ENCODE peak calls at places on chromosomes 5 and 9, in eight cellular contexts. One of them, this sample, is unnamed.

GRCh38 chr5:137114529-137114928 is 384.6 kb downstream of the SPOCK1 start:
- DNase-seq in breast epithelium: no peak
- DNase-seq in substantia nigra: no peak
- DNase-seq in CD4-positive, CD25-positive, alpha-beta regulatory T cell: no peak
- DNase-seq in Panc1: no peak
- DNase-seq in keratinocyte: no peak
- DNase-seq in lower lobe of right lung: no peak
- DNase-seq in neuronal stem cell: no peak
- DNase-seq in this sample: peak

GRCh38 chr5:148776780-148777179 is 49.6 kb upstream of the ADRB2 start:
- DNase-seq in breast epithelium: peak
- DNase-seq in substantia nigra: no peak
- DNase-seq in CD4-positive, CD25-positive, alpha-beta regulatory T cell: no peak
- DNase-seq in Panc1: no peak
- DNase-seq in keratinocyte: peak
- DNase-seq in lower lobe of right lung: no peak
- DNase-seq in neuronal stem cell: no peak
- DNase-seq in this sample: peak

GRCh38 chr9:6827370-6827949 is 69.7 kb downstream of the KDM4C start:
- DNase-seq in breast epithelium: no peak
- DNase-seq in substantia nigra: peak
- DNase-seq in CD4-positive, CD25-positive, alpha-beta regulatory T cell: peak
- DNase-seq in Panc1: no peak
- DNase-seq in keratinocyte: no peak
- DNase-seq in lower lobe of right lung: no peak
- DNase-seq in neuronal stem cell: peak
- DNase-seq in this sample: no peak

GRCh38 chr9:93456504-93456903 is 3.1 kb upstream of the FAM120AOS start:
- DNase-seq in breast epithelium: no peak
- DNase-seq in substantia nigra: no peak
- DNase-seq in CD4-positive, CD25-positive, alpha-beta regulatory T cell: no peak
- DNase-seq in Panc1: no peak
- DNase-seq in keratinocyte: no peak
- DNase-seq in lower lobe of right lung: no peak
- DNase-seq in neuronal stem cell: no peak
- DNase-seq in this sample: no peak

GRCh38 chr5:139805545-139805944 is 9.9 kb downstream of the PSD2 start:
- DNase-seq in breast epithelium: no peak
- DNase-seq in substantia nigra: no peak
- DNase-seq in CD4-positive, CD25-positive, alpha-beta regulatory T cell: no peak
- DNase-seq in Panc1: no peak
- DNase-seq in keratinocyte: no peak
- DNase-seq in lower lobe of right lung: no peak
- DNase-seq in neuronal stem cell: no peak
- DNase-seq in this sample: no peak

GRCh38 chr5:131195696-131196095 is 25.0 kb downstream of the LYRM7 start:
- DNase-seq in breast epithelium: no peak
- DNase-seq in substantia nigra: no peak
- DNase-seq in CD4-positive, CD25-positive, alpha-beta regulatory T cell: no peak
- DNase-seq in Panc1: no peak
- DNase-seq in keratinocyte: no peak
- DNase-seq in lower lobe of right lung: no peak
- DNase-seq in neuronal stem cell: no peak
- DNase-seq in this sample: no peak

GRCh38 chr5:101244621-101245020 is 341.5 kb upstream of the ST8SIA4 start:
- DNase-seq in breast epithelium: no peak
- DNase-seq in substantia nigra: no peak
- DNase-seq in CD4-positive, CD25-positive, alpha-beta regulatory T cell: no peak
- DNase-seq in Panc1: no peak
- DNase-seq in keratinocyte: no peak
- DNase-seq in lower lobe of right lung: no peak
- DNase-seq in neuronal stem cell: no peak
- DNase-seq in this sample: no peak

GRCh38 chr9:107246259-107247254 is 36.5 kb upstream of the RAD23B start:
- DNase-seq in breast epithelium: no peak
- DNase-seq in substantia nigra: no peak
- DNase-seq in CD4-positive, CD25-positive, alpha-beta regulatory T cell: no peak
- DNase-seq in Panc1: no peak
- DNase-seq in keratinocyte: no peak
- DNase-seq in lower lobe of right lung: no peak
- DNase-seq in neuronal stem cell: no peak
- DNase-seq in this sample: no peak

DNA sequence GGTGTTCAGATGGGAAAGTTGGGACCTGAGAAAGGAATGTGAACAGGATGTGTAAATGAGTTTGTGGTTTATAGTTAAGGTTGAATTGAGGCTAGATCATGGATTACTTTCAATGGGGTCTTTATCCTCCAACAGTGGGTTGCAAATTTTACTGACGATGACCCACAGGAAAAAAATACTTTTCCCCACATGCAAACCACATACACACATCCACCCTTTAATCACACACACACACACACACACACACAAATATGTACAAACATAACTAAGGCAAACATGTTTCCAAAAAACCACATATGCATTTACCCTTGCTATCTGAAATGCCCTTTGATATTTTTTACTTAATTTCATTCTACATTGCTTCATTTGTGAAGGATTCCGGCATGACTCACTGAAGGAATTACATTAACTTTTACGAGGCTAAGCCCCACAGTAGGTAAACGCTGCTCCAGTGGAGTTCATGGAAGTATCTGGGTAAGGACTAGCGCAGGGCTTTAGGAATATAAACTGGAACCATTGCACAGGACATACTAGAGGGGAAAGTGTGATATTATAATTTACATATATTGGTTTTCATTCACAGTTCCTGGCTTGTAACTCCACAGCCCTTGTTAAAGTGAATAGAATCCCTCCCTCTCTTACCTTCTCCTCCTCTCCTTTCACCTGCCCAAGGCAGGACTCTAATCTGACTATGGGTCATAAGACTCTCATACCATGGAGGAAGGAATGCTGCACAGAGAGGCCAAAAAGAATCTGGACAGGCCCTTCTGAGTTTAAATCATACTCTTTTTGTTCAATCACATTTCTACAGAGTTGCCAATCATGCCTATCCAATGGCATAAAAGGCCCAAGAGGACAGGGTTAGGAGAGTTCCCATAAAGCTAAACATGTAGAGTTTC is 8.5 kb upstream of the SPEF2 start:
- DNase-seq in breast epithelium: no peak
- DNase-seq in substantia nigra: no peak
- DNase-seq in CD4-positive, CD25-positive, alpha-beta regulatory T cell: no peak
- DNase-seq in Panc1: no peak
- DNase-seq in keratinocyte: no peak
- DNase-seq in lower lobe of right lung: no peak
- DNase-seq in neuronal stem cell: no peak
- DNase-seq in this sample: peak
- H3K27ac ChIP-seq in breast epithelium: no peak
- H3K27ac ChIP-seq in substantia nigra: no peak
- H3K27ac ChIP-seq in CD4-positive, CD25-positive, alpha-beta regulatory T cell: no peak
- H3K27ac ChIP-seq in Panc1: no peak
- H3K27ac ChIP-seq in keratinocyte: no peak
- H3K27ac ChIP-seq in lower lobe of right lung: no peak
- H3K27ac ChIP-seq in neuronal stem cell: no peak
- H3K27ac ChIP-seq in this sample: no peak

DNA sequence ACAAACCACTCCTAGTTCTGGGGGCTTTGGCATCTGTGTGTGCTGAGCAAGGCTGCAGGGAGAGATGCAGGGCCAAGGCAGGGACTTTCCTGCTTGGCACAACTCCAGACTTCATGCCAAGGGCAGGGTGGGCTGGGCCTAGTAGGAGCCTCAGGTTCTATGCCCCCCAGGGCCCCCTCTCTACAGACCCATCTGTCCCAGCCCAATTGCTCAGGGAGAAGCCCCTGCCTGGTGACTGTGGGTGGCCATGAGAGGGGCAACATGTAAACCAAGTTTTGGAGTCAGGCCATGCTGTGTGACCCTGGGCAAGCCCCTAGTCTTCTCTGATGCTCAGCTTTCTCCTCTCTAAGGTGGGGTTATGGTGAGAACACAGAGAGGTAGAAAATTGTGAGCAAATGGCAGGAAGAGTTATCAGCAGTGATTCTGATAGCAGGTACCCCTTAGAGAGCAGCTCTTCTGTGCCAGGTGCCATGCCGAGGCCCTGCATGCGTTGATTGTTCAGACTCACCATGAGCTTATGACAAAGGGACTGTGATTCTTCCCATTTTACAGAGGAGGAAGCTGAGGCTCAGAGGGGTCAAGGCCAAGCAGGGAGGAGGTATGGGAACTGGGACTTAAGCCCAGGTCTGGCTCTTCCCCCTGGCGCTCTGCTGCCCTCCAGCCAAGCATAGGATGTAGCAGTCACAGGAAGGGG is 5.2 kb downstream of the OLFML2A start:
- DNase-seq in breast epithelium: peak
- DNase-seq in substantia nigra: no peak
- DNase-seq in CD4-positive, CD25-positive, alpha-beta regulatory T cell: no peak
- DNase-seq in Panc1: no peak
- DNase-seq in keratinocyte: no peak
- DNase-seq in lower lobe of right lung: no peak
- DNase-seq in neuronal stem cell: no peak
- DNase-seq in this sample: no peak
- H3K27ac ChIP-seq in breast epithelium: peak
- H3K27ac ChIP-seq in substantia nigra: no peak
- H3K27ac ChIP-seq in CD4-positive, CD25-positive, alpha-beta regulatory T cell: no peak
- H3K27ac ChIP-seq in Panc1: no peak
- H3K27ac ChIP-seq in keratinocyte: no peak
- H3K27ac ChIP-seq in lower lobe of right lung: peak
- H3K27ac ChIP-seq in neuronal stem cell: no peak
- H3K27ac ChIP-seq in this sample: no peak

DNA sequence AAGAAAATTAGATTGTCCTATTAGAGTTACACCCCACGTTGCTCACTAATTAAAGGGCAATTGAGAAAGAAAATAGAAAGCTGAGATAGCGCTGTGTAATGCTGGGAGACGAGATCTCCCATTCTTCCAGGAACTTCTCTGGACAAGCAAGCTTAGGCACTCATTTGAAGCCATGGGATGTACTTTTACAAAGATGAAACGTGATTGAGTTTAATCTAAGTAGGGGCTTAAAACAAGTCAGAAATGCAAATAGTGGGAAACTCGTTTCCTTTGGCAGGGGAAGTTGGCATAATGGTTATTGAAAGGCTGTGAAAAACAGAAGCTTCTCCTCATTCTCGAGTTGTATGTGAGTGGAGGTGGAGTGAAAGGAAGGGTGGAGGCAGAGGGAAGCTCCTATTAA is 3.7 kb downstream of the PRDM6 start:
- DNase-seq in breast epithelium: no peak
- DNase-seq in substantia nigra: no peak
- DNase-seq in CD4-positive, CD25-positive, alpha-beta regulatory T cell: no peak
- DNase-seq in Panc1: no peak
- DNase-seq in keratinocyte: no peak
- DNase-seq in lower lobe of right lung: no peak
- DNase-seq in neuronal stem cell: no peak
- DNase-seq in this sample: no peak
- H3K27ac ChIP-seq in breast epithelium: no peak
- H3K27ac ChIP-seq in substantia nigra: no peak
- H3K27ac ChIP-seq in CD4-positive, CD25-positive, alpha-beta regulatory T cell: no peak
- H3K27ac ChIP-seq in Panc1: no peak
- H3K27ac ChIP-seq in keratinocyte: no peak
- H3K27ac ChIP-seq in lower lobe of right lung: peak
- H3K27ac ChIP-seq in neuronal stem cell: no peak
- H3K27ac ChIP-seq in this sample: no peak

GRCh38 chr9:87601175-87601574 is 103.5 kb downstream of the DAPK1 start:
- DNase-seq in breast epithelium: no peak
- DNase-seq in substantia nigra: no peak
- DNase-seq in CD4-positive, CD25-positive, alpha-beta regulatory T cell: no peak
- DNase-seq in Panc1: no peak
- DNase-seq in keratinocyte: no peak
- DNase-seq in lower lobe of right lung: peak
- DNase-seq in neuronal stem cell: no peak
- DNase-seq in this sample: no peak
- H3K27ac ChIP-seq in breast epithelium: no peak
- H3K27ac ChIP-seq in substantia nigra: no peak
- H3K27ac ChIP-seq in CD4-positive, CD25-positive, alpha-beta regulatory T cell: no peak
- H3K27ac ChIP-seq in Panc1: no peak
- H3K27ac ChIP-seq in keratinocyte: no peak
- H3K27ac ChIP-seq in lower lobe of right lung: peak
- H3K27ac ChIP-seq in neuronal stem cell: no peak
- H3K27ac ChIP-seq in this sample: no peak

GRCh38 chr5:56168066-56168478 is 65.1 kb downstream of the ANKRD55 start:
- DNase-seq in breast epithelium: no peak
- DNase-seq in substantia nigra: no peak
- DNase-seq in CD4-positive, CD25-positive, alpha-beta regulatory T cell: no peak
- DNase-seq in Panc1: no peak
- DNase-seq in keratinocyte: no peak
- DNase-seq in lower lobe of right lung: no peak
- DNase-seq in neuronal stem cell: no peak
- DNase-seq in this sample: no peak

GRCh38 chr5:56169949-56170348 is 63.2 kb downstream of the ANKRD55 start:
- DNase-seq in breast epithelium: no peak
- DNase-seq in substantia nigra: no peak
- DNase-seq in CD4-positive, CD25-positive, alpha-beta regulatory T cell: no peak
- DNase-seq in Panc1: no peak
- DNase-seq in keratinocyte: no peak
- DNase-seq in lower lobe of right lung: no peak
- DNase-seq in neuronal stem cell: no peak
- DNase-seq in this sample: no peak

GRCh38 chr5:56169281-56169680 is 63.8 kb downstream of the ANKRD55 start:
- DNase-seq in breast epithelium: no peak
- DNase-seq in substantia nigra: no peak
- DNase-seq in CD4-positive, CD25-positive, alpha-beta regulatory T cell: no peak
- DNase-seq in Panc1: no peak
- DNase-seq in keratinocyte: no peak
- DNase-seq in lower lobe of right lung: no peak
- DNase-seq in neuronal stem cell: no peak
- DNase-seq in this sample: no peak

GRCh38 chr5:56166671-56167070 is 66.5 kb downstream of the ANKRD55 start:
- DNase-seq in breast epithelium: no peak
- DNase-seq in substantia nigra: no peak
- DNase-seq in CD4-positive, CD25-positive, alpha-beta regulatory T cell: no peak
- DNase-seq in Panc1: no peak
- DNase-seq in keratinocyte: no peak
- DNase-seq in lower lobe of right lung: no peak
- DNase-seq in neuronal stem cell: no peak
- DNase-seq in this sample: no peak

GRCh38 chr5:56167522-56167921 is 65.6 kb downstream of the ANKRD55 start:
- DNase-seq in breast epithelium: no peak
- DNase-seq in substantia nigra: no peak
- DNase-seq in CD4-positive, CD25-positive, alpha-beta regulatory T cell: no peak
- DNase-seq in Panc1: no peak
- DNase-seq in keratinocyte: no peak
- DNase-seq in lower lobe of right lung: no peak
- DNase-seq in neuronal stem cell: no peak
- DNase-seq in this sample: no peak
- H3K27ac ChIP-seq in breast epithelium: no peak
- H3K27ac ChIP-seq in substantia nigra: no peak
- H3K27ac ChIP-seq in CD4-positive, CD25-positive, alpha-beta regulatory T cell: no peak
- H3K27ac ChIP-seq in Panc1: no peak
- H3K27ac ChIP-seq in keratinocyte: no peak
- H3K27ac ChIP-seq in lower lobe of right lung: no peak
- H3K27ac ChIP-seq in neuronal stem cell: no peak
- H3K27ac ChIP-seq in this sample: no peak